ENCODE peak calls at places on chromosomes 2 and 18, in ten cellular contexts. Q is kidney epithelial cell; V is CD8-positive, alpha-beta memory T cell; K is AG04449; O is CD4-positive, CD25-positive, alpha-beta regulatory T cell; N is tibial nerve; E is neuronal stem cell; P is mesendoderm; X is upper lobe of right lung; F is heart left ventricle. T is an unnamed sample.

GRCh38 chr2:177161741-177162440 is 50.7 kb upstream of the HNRNPA3 start:
- DNase-seq in E (no peak), P (no peak), X (no peak), K (no peak), V (no peak), Q (no peak), F (no peak), O (peak), N (peak), T (peak)

GRCh38 chr2:208101716-208102631 is 22.4 kb downstream of the CRYGD start:
- DNase-seq in V (no peak), F (no peak), E (no peak), Q (no peak), N (no peak), P (peak), X (no peak), O (no peak), K (no peak), T (no peak)

GRCh38 chr18:26868968-26869586 is 3.6 kb upstream of the AQP4 start:
- DNase-seq in V (no peak), X (no peak), Q (no peak), O (no peak), N (no peak), E (no peak), P (no peak), F (no peak), K (no peak), T (no peak)

GRCh38 chr18:23300211-23300887 is 152.7 kb upstream of the RIOK3 start:
- DNase-seq in N (no peak), X (no peak), Q (no peak), O (no peak), P (no peak), F (no peak), E (no peak), V (no peak), K (no peak), T (no peak)

GRCh38 chr18:41974661-41975286 is 19.7 kb downstream of the PIK3C3 start:
- DNase-seq in K (no peak), V (peak), P (peak), F (no peak), Q (no peak), E (no peak), N (no peak), X (no peak), O (no peak), T (no peak)

GRCh38 chr2:205929445-205930027 is 156.4 kb downstream of the INO80D start:
- DNase-seq in F (no peak), K (no peak), E (no peak), P (no peak), N (no peak), Q (no peak), V (no peak), O (no peak), X (no peak), T (no peak)

GRCh38 chr2:65265090-65266045 is 37.7 kb downstream of the ACTR2 start:
- DNase-seq in F (no peak), V (peak), X (no peak), E (peak), O (peak), N (peak), K (peak), Q (peak), P (peak), T (no peak)

GRCh38 chr2:55309441-55309840 is 40.4 kb upstream of the MTIF2 start:
- DNase-seq in O (no peak), P (peak), V (no peak), F (no peak), E (no peak), X (no peak), N (no peak), Q (peak), K (peak), T (no peak)

GRCh38 chr2:233387667-233388528 is 33.6 kb downstream of the DGKD start:
- DNase-seq in O (no peak), P (no peak), Q (no peak), F (peak), X (peak), V (peak), N (peak), E (no peak), K (peak), T (no peak)

GRCh38 chr2:179250848-179251504 is 13.7 kb downstream of the SESTD1 start:
- DNase-seq in F (no peak), E (no peak), X (no peak), N (no peak), O (no peak), K (no peak), P (no peak), V (no peak), Q (no peak), T (no peak)

GRCh38 chr2:185347445-185347844 is 391.2 kb upstream of the FSIP2 start:
- DNase-seq in V (no peak), Q (no peak), F (no peak), N (no peak), P (no peak), X (no peak), O (no peak), K (no peak), E (no peak), T (no peak)

GRCh38 chr18:76463358-76463757 is 31.7 kb downstream of the ZNF516 start:
- DNase-seq in P (no peak), O (no peak), X (no peak), V (no peak), F (no peak), Q (no peak), N (no peak), K (no peak), E (no peak), T (no peak)

GRCh38 chr2:101820519-101820918 is 123.0 kb downstream of the MAP4K4 start:
- DNase-seq in K (peak), N (no peak), Q (no peak), P (peak), V (no peak), F (no peak), O (no peak), X (no peak), E (no peak), T (no peak)

GRCh38 chr2:37907480-37908070 is 17.5 kb upstream of the RMDN2 start:
- DNase-seq in N (no peak), E (no peak), V (no peak), P (no peak), Q (no peak), X (no peak), K (no peak), O (no peak), F (no peak), T (no peak)

GRCh38 chr2:120323214-120323613 is 22.7 kb upstream of the INHBB start:
- DNase-seq in K (no peak), P (no peak), Q (no peak), O (no peak), E (no peak), X (no peak), V (no peak), N (peak), F (peak), T (no peak)

GRCh38 chr18:12726774-12727550 is 24.1 kb downstream of the PSMG2 start:
- DNase-seq in X (no peak), E (peak), Q (no peak), K (no peak), N (peak), O (peak), F (no peak), P (peak), V (peak), T (peak)

GRCh38 chr2:233209117-233209977 is 42.1 kb upstream of the ATG16L1 start:
- DNase-seq in X (no peak), V (no peak), Q (peak), O (no peak), E (peak), N (no peak), K (no peak), P (peak), F (no peak), T (no peak)

GRCh38 chr18:27789406-27789805 is 387.5 kb downstream of the CDH2 start:
- DNase-seq in X (no peak), Q (no peak), O (no peak), K (no peak), F (no peak), V (no peak), P (no peak), E (no peak), N (no peak), T (no peak)

GRCh38 chr2:27888790-27889189 is 1.4 kb downstream of the RBKS start:
- DNase-seq in P (no peak), X (no peak), E (no peak), V (no peak), N (no peak), Q (no peak), O (no peak), K (peak), F (no peak), T (no peak)
- H3K4me3 ChIP-seq in P (no peak), X (no peak), E (no peak), V (no peak), N (no peak), Q (peak), O (no peak), K (peak), F (no peak), T (no peak)

DNA sequence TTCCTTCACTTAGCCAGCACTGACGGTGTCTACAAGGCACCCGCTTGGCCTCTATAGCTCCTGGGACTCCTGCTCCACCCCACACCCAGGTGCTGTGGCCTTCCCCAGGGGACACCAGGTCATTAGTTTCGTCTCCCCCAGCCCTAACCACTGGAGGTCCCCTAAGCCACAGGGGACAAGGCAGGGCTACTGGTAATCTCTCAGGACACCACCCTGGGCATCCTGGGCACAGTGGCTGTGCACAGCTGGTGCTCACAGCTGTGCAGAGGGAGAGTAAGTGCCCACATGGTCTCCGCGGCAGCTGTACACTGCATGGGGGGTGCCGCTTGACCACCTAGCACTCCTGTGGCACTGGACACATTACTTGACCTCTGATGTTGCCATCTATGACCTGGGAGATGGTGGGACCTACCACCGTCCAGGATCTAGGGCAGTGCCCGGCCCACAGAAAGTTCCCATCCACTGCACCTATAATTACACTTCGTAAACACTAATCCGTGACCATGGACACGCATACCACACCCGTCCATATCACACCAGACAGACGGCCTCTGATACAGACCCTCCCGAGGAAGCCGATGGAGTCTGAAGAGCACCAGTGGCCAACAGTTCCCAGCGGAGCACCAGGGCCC is 133.9 kb downstream of the HDAC4 start:
- DNase-seq in O (peak), P (no peak), X (no peak), Q (no peak), E (no peak), N (no peak), F (no peak), K (no peak), V (peak), T (no peak)
- H3K4me3 ChIP-seq in O (peak), P (no peak), X (peak), Q (no peak), E (no peak), N (no peak), F (peak), K (no peak), V (peak), T (peak)

GRCh38 chr18:67672719-67673118 is 156.2 kb upstream of the DSEL start:
- DNase-seq in X (no peak), V (no peak), Q (no peak), N (no peak), O (no peak), K (no peak), F (no peak), P (no peak), E (no peak), T (no peak)
- H3K4me3 ChIP-seq in X (no peak), V (no peak), Q (no peak), N (no peak), O (no peak), K (no peak), F (no peak), P (no peak), E (no peak), T (no peak)

GRCh38 chr2:159971365-159972122 is 90.9 kb downstream of the PLA2R1 start:
- DNase-seq in O (no peak), F (no peak), K (no peak), P (no peak), Q (no peak), V (no peak), X (no peak), N (no peak), E (no peak), T (no peak)
- H3K4me3 ChIP-seq in O (no peak), F (no peak), K (no peak), P (no peak), Q (no peak), V (no peak), X (no peak), N (no peak), E (no peak), T (no peak)

DNA sequence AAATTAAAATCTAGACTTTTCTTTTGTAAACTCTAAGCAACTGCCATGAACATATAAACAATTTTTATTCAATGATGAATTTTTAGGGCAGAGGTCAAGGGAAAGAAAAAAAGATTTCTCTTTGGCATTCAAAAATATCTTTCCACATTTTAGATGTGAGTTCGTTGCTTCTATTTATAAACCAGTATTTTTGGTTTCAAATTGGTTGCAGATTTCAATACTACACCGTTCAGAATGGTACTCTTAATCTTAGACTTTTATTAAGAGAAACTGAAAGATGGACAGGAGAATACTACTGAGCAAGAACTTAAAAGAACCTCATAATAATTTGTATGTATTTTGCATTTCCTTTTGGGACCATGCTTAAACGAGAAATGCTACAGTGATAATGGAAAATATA is 293.7 kb upstream of the CCDC68 start:
- DNase-seq in N (no peak), V (no peak), Q (no peak), F (no peak), K (no peak), X (no peak), O (no peak), P (no peak), E (no peak), T (no peak)
- H3K4me3 ChIP-seq in N (no peak), V (no peak), Q (no peak), F (no peak), K (no peak), X (no peak), O (no peak), P (no peak), E (no peak), T (no peak)

GRCh38 chr2:121816797-121817196 is 61.3 kb downstream of the TSN start:
- DNase-seq in Q (no peak), V (no peak), E (no peak), F (no peak), X (no peak), P (no peak), N (no peak), K (no peak), O (no peak), T (no peak)
- H3K4me3 ChIP-seq in Q (no peak), V (no peak), E (no peak), F (no peak), X (no peak), P (no peak), N (no peak), K (no peak), O (no peak), T (no peak)